ENCODE peak calls at places on chromosome 21, in nine cellular contexts. C, V, H, D, L, J, A, F and B are unnamed samples.

GRCh38 chr21:35818597-35818996 is 241.7 kb downstream of the SETD4 start:
- DNase-seq in C (no peak), V (no peak), H (no peak), D (no peak), L (no peak), J (no peak), A (no peak), F (no peak), B (no peak)

GRCh38 chr21:14403681-14404318 is 20.9 kb upstream of the HSPA13 start:
- DNase-seq in C (no peak), V (no peak), H (no peak), D (peak; percentile 2), L (peak; percentile 25), J (no peak), A (no peak), F (no peak), B (peak; percentile 31)

GRCh38 chr21:25660233-25660632 is 21.2 kb downstream of the JAM2 start:
- DNase-seq in C (no peak), V (no peak), H (no peak), D (no peak), L (no peak), J (no peak), A (no peak), F (no peak), B (no peak)

GRCh38 chr21:28993293-28993629 is 584 bp upstream of the LTN1 start:
- DNase-seq in C (no peak), V (no peak), H (no peak), D (no peak), L (no peak), J (no peak), A (no peak), F (no peak), B (no peak)

GRCh38 chr21:21968810-21969588 is 970.8 kb downstream of the NCAM2 start:
- DNase-seq in C (no peak), V (no peak), H (no peak), D (no peak), L (no peak), J (no peak), A (no peak), F (no peak), B (no peak)

GRCh38 chr21:28333455-28334108 is 659.1 kb downstream of the LTN1 start:
- DNase-seq in C (no peak), V (no peak), H (no peak), D (no peak), L (no peak), J (no peak), A (no peak), F (no peak), B (no peak)

GRCh38 chr21:46472246-46472645 is 13.6 kb downstream of the DIP2A start:
- DNase-seq in C (no peak), V (peak; percentile 39), H (no peak), D (no peak), L (no peak), J (no peak), A (no peak), F (no peak), B (no peak)

GRCh38 chr21:20627594-20627993 is 370.6 kb upstream of the NCAM2 start:
- DNase-seq in C (no peak), V (no peak), H (peak; percentile 60), D (no peak), L (no peak), J (no peak), A (no peak), F (no peak), B (no peak)

GRCh38 chr21:46626536-46627302 is 8.8 kb upstream of the PRMT2 start:
- DNase-seq in C (no peak), V (no peak), H (no peak), D (no peak), L (no peak), J (no peak), A (no peak), F (no peak), B (no peak)

GRCh38 chr21:35861656-35862055 is 198.7 kb downstream of the SETD4 start:
- DNase-seq in C (no peak), V (no peak), H (no peak), D (no peak), L (no peak), J (no peak), A (no peak), F (no peak), B (no peak)

GRCh38 chr21:40685121-40685630 is 161.8 kb downstream of the DSCAM start:
- DNase-seq in C (no peak), V (no peak), H (no peak), D (no peak), L (peak; percentile 42), J (no peak), A (no peak), F (no peak), B (no peak)

GRCh38 chr21:34771512-34772028 is 102.8 kb downstream of the CLIC6 start:
- DNase-seq in C (no peak), V (no peak), H (no peak), D (peak; percentile 14), L (no peak), J (no peak), A (no peak), F (no peak), B (peak; percentile 39)

GRCh38 chr21:27362249-27362648 is 395.4 kb upstream of the ADAMTS5 start:
- DNase-seq in C (no peak), V (no peak), H (no peak), D (no peak), L (no peak), J (no peak), A (no peak), F (no peak), B (no peak)

DNA sequence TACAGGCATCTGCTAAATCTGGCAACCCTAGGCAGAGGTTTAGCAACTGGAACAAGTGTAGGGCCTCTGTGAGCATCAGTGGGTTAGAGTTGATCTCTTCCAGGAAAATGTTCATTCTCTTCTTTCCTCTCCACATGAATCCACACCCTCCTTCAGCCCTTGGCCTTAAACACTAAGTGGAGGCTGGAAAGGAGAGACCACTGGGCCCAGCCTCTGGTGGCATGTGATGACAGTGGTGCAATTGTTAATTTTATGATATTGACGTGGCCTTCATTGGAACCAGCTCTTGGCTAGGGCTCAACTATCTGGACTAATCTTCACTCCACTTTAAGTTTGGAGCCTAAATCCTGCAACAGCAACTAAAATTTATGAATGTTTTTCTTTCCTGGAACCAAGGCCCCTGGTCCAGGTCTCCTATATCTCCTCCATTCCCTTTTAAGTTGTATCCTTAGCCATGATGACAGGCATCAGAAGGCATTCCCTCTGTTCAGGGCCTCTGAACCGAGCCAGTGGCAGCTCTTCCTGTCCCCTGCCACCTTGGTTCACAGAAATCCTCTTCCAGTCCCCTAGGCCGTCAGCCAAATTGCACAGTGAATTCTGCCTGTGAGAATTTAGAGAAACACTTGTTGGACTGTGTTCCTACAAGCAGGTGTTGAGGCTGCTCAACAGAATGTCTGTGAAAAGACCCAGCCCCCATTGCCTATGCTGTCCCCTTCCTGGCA is 132.3 kb downstream of the PSMG1 start:
- DNase-seq in C (no peak), V (no peak), H (peak; percentile 6), D (no peak), L (no peak), J (no peak), A (no peak), F (no peak), B (no peak)
- TF ChIP-seq CTCF in C (no peak), V (no peak), H (no peak), D (no peak), L (no peak), J (no peak), A (no peak), F (no peak), B (no peak)

DNA sequence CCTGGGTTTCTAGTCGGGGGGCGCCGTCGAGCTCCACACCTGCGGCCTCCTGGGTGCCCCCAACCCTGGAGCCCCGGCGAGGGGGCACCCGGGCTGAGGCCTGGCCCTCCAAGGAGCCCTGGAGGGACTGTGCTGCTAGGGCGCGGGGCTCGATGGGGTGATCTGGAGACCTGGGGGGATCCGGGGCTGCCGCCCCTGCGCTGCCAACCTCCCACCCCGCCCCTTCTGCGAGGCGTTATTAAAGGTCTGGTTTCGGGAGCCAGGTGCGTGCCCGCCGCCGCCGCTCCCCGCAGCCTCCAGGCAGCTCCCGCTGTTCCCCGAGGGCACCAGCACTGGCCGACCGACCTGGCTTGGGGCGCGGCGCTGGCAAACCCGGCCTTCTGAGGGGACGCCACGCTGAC is 746 bp upstream of the POFUT2 start:
- DNase-seq in C (no peak), V (peak; percentile 56), H (peak; percentile 61), D (no peak), L (no peak), J (no peak), A (no peak), F (no peak), B (no peak)
- H3K27ac ChIP-seq in C (peak overlapping the region; percentile 88), V (no peak overlapping the region), H (no peak overlapping the region), D (peak overlapping the region; percentile 81), L (no peak overlapping the region), J (no peak overlapping the region), A (peak overlapping the region; percentile 76), F (peak overlapping the region; percentile 88), B (peak overlapping the region; percentile 81)

GRCh38 chr21:31732538-31732864 is 583 bp upstream of the SCAF4 start:
- DNase-seq in C (no peak), V (no peak), H (no peak), D (no peak), L (no peak), J (no peak), A (no peak), F (no peak), B (peak; percentile 39)

GRCh38 chr21:31731802-31732537 is at the start of gene SCAF4:
- DNase-seq in C (peak; percentile 83), V (peak; percentile 93), H (peak; percentile 96), D (peak; percentile 59), L (peak; percentile 96), J (peak; percentile 92), A (peak; percentile 90), F (peak; percentile 60), B (peak; percentile 81)

GRCh38 chr21:31730687-31731111 is 1.2 kb downstream of the SCAF4 start:
- DNase-seq in C (no peak), V (no peak), H (peak; percentile 88), D (peak; percentile 10), L (peak; percentile 26), J (no peak), A (no peak), F (no peak), B (no peak)

GRCh38 chr21:31729622-31730343 is 2.1 kb downstream of the SCAF4 start:
- DNase-seq in C (no peak), V (no peak), H (no peak), D (no peak), L (no peak), J (no peak), A (no peak), F (no peak), B (no peak)

GRCh38 chr21:31731112-31731801 is 661 bp downstream of the SCAF4 start:
- DNase-seq in C (no peak), V (peak; percentile 89), H (peak; percentile 81), D (peak; percentile 16), L (peak; percentile 64), J (peak; percentile 78), A (peak; percentile 38), F (no peak), B (no peak)
- TF ChIP-seq CTCF in C (no peak), V (no peak), H (peak; percentile 64), D (no peak), L (peak; percentile 13), J (no peak), A (no peak), F (peak; percentile 10), B (no peak)

DNA sequence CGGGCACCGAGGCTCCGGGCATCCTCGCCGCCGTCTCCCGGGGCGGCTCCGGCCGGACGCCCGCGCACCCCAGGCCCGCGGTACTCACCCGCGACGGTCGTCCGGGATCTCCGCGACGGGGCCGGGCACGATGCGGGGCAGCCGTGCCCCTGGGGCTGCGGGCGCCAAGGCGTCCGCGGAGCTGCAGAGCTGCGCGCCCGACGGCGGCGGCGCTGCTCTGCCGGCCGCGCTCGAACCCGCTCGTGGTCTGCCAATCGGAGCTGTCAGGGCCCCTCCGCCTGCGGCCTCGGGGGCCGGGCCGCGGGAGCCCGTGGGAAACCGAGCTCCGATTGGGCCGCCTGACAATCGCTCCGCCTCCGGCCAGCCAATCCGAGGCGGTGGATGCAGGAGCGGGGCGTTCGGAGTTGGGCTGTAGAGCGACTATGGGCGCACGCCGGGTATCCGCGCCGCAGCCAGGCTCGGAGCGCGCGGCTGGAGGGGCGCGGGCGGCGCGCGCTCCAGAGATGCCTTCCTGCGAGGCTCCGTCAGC is 100.6 kb upstream of the SOD1 start:
- DNase-seq in C (peak; percentile 71), V (peak; percentile 73), H (peak; percentile 98), D (peak; percentile 89), L (peak; percentile 97), J (peak; percentile 88), A (peak; percentile 81), F (no peak), B (peak; percentile 96)
- H3K27ac ChIP-seq in C (peak overlapping the region; percentile 2), V (no peak overlapping the region), H (peak overlapping the region; percentile 97), D (no peak overlapping the region), L (no peak overlapping the region), J (no peak overlapping the region), A (no peak overlapping the region), F (no peak overlapping the region), B (no peak overlapping the region)